ENCODE peak calls at places on chromosomes 13 and 19, in ten cellular contexts. One of them, this sample, is unnamed.

GRCh38 chr19:10826236-10826635 is 9.8 kb downstream of the TMED1 start:
- DNase-seq in NCI-H345: no peak
- DNase-seq in H54: no peak
- DNase-seq in T-helper 2 cell: no peak
- DNase-seq in germinal center: no peak
- DNase-seq in HT1080: no peak
- DNase-seq in lower leg skin: no peak
- DNase-seq in hepatic stellate cell: no peak
- DNase-seq in hypothalamus: no peak
- DNase-seq in stimulated activated CD4-positive, alpha-beta T cell treated with anti-CD3 and anti-CD28 coated beads, Interleukin-1b, Interleukin-23, amount 100 ng/mL, for 24 hours: no peak
- DNase-seq in this sample: no peak

GRCh38 chr13:30846311-30846710 is 59.8 kb upstream of the MEDAG start:
- DNase-seq in germinal center: no peak
- DNase-seq in stimulated activated CD4-positive, alpha-beta T cell treated with anti-CD3 and anti-CD28 coated beads, Interleukin-1b, Interleukin-23, amount 100 ng/mL, for 24 hours: no peak
- DNase-seq in T-helper 2 cell: no peak
- DNase-seq in hypothalamus: no peak
- DNase-seq in H54: no peak
- DNase-seq in NCI-H345: no peak
- DNase-seq in hepatic stellate cell: no peak
- DNase-seq in HT1080: peak
- DNase-seq in lower leg skin: no peak
- DNase-seq in this sample: no peak

GRCh38 chr19:23309926-23310325 is 59.7 kb upstream of the ZNF724 start:
- DNase-seq in hepatic stellate cell: no peak
- DNase-seq in stimulated activated CD4-positive, alpha-beta T cell treated with anti-CD3 and anti-CD28 coated beads, Interleukin-1b, Interleukin-23, amount 100 ng/mL, for 24 hours: no peak
- DNase-seq in T-helper 2 cell: no peak
- DNase-seq in NCI-H345: no peak
- DNase-seq in HT1080: no peak
- DNase-seq in germinal center: no peak
- DNase-seq in H54: no peak
- DNase-seq in hypothalamus: no peak
- DNase-seq in lower leg skin: no peak
- DNase-seq in this sample: no peak

GRCh38 chr13:114102521-114103288 is 29.7 kb downstream of the RASA3 start:
- DNase-seq in NCI-H345: no peak
- DNase-seq in H54: no peak
- DNase-seq in T-helper 2 cell: no peak
- DNase-seq in HT1080: no peak
- DNase-seq in hypothalamus: no peak
- DNase-seq in germinal center: no peak
- DNase-seq in stimulated activated CD4-positive, alpha-beta T cell treated with anti-CD3 and anti-CD28 coated beads, Interleukin-1b, Interleukin-23, amount 100 ng/mL, for 24 hours: no peak
- DNase-seq in hepatic stellate cell: no peak
- DNase-seq in lower leg skin: peak
- DNase-seq in this sample: no peak

GRCh38 chr19:45440873-45441654 is 17.3 kb upstream of the ERCC1 start:
- DNase-seq in NCI-H345: no peak
- DNase-seq in stimulated activated CD4-positive, alpha-beta T cell treated with anti-CD3 and anti-CD28 coated beads, Interleukin-1b, Interleukin-23, amount 100 ng/mL, for 24 hours: no peak
- DNase-seq in hepatic stellate cell: peak
- DNase-seq in lower leg skin: no peak
- DNase-seq in H54: no peak
- DNase-seq in T-helper 2 cell: no peak
- DNase-seq in HT1080: peak
- DNase-seq in hypothalamus: no peak
- DNase-seq in germinal center: no peak
- DNase-seq in this sample: no peak

GRCh38 chr13:112444001-112444311 is 67.8 kb downstream of the SPACA7 start:
- DNase-seq in germinal center: peak
- DNase-seq in stimulated activated CD4-positive, alpha-beta T cell treated with anti-CD3 and anti-CD28 coated beads, Interleukin-1b, Interleukin-23, amount 100 ng/mL, for 24 hours: peak
- DNase-seq in lower leg skin: peak
- DNase-seq in NCI-H345: peak
- DNase-seq in HT1080: peak
- DNase-seq in hepatic stellate cell: peak
- DNase-seq in H54: peak
- DNase-seq in hypothalamus: peak
- DNase-seq in T-helper 2 cell: no peak
- DNase-seq in this sample: no peak

GRCh38 chr19:55230780-55231179 is 2.2 kb upstream of the TMEM86B start:
- DNase-seq in stimulated activated CD4-positive, alpha-beta T cell treated with anti-CD3 and anti-CD28 coated beads, Interleukin-1b, Interleukin-23, amount 100 ng/mL, for 24 hours: no peak
- DNase-seq in T-helper 2 cell: no peak
- DNase-seq in lower leg skin: no peak
- DNase-seq in hypothalamus: no peak
- DNase-seq in hepatic stellate cell: no peak
- DNase-seq in germinal center: no peak
- DNase-seq in NCI-H345: no peak
- DNase-seq in H54: no peak
- DNase-seq in HT1080: no peak
- DNase-seq in this sample: no peak

GRCh38 chr13:33571618-33572017 is 246.3 kb upstream of the RFC3 start:
- DNase-seq in hypothalamus: no peak
- DNase-seq in H54: no peak
- DNase-seq in lower leg skin: no peak
- DNase-seq in hepatic stellate cell: no peak
- DNase-seq in germinal center: peak
- DNase-seq in T-helper 2 cell: no peak
- DNase-seq in HT1080: no peak
- DNase-seq in stimulated activated CD4-positive, alpha-beta T cell treated with anti-CD3 and anti-CD28 coated beads, Interleukin-1b, Interleukin-23, amount 100 ng/mL, for 24 hours: no peak
- DNase-seq in NCI-H345: no peak
- DNase-seq in this sample: no peak

GRCh38 chr19:15673176-15673654 is 328 bp downstream of the CYP4F12 start:
- DNase-seq in HT1080: no peak
- DNase-seq in hypothalamus: no peak
- DNase-seq in stimulated activated CD4-positive, alpha-beta T cell treated with anti-CD3 and anti-CD28 coated beads, Interleukin-1b, Interleukin-23, amount 100 ng/mL, for 24 hours: no peak
- DNase-seq in germinal center: no peak
- DNase-seq in hepatic stellate cell: no peak
- DNase-seq in H54: no peak
- DNase-seq in lower leg skin: no peak
- DNase-seq in NCI-H345: no peak
- DNase-seq in T-helper 2 cell: no peak
- DNase-seq in this sample: no peak

GRCh38 chr19:48290923-48291700 is 21.2 kb downstream of the ZNF114 start:
- DNase-seq in HT1080: peak
- DNase-seq in T-helper 2 cell: peak
- DNase-seq in germinal center: peak
- DNase-seq in stimulated activated CD4-positive, alpha-beta T cell treated with anti-CD3 and anti-CD28 coated beads, Interleukin-1b, Interleukin-23, amount 100 ng/mL, for 24 hours: peak
- DNase-seq in hepatic stellate cell: peak
- DNase-seq in lower leg skin: peak
- DNase-seq in H54: peak
- DNase-seq in NCI-H345: peak
- DNase-seq in hypothalamus: peak
- DNase-seq in this sample: no peak

GRCh38 chr19:49590971-49591730 is at the start of gene PRR12:
- DNase-seq in hypothalamus: peak
- DNase-seq in lower leg skin: peak
- DNase-seq in stimulated activated CD4-positive, alpha-beta T cell treated with anti-CD3 and anti-CD28 coated beads, Interleukin-1b, Interleukin-23, amount 100 ng/mL, for 24 hours: peak
- DNase-seq in hepatic stellate cell: peak
- DNase-seq in HT1080: peak
- DNase-seq in NCI-H345: peak
- DNase-seq in H54: peak
- DNase-seq in T-helper 2 cell: peak
- DNase-seq in germinal center: peak
- DNase-seq in this sample: no peak

GRCh38 chr13:36395280-36395679 is 37.0 kb upstream of the CCNA1 start:
- DNase-seq in NCI-H345: no peak
- DNase-seq in H54: peak
- DNase-seq in HT1080: peak
- DNase-seq in stimulated activated CD4-positive, alpha-beta T cell treated with anti-CD3 and anti-CD28 coated beads, Interleukin-1b, Interleukin-23, amount 100 ng/mL, for 24 hours: no peak
- DNase-seq in hepatic stellate cell: peak
- DNase-seq in T-helper 2 cell: no peak
- DNase-seq in germinal center: no peak
- DNase-seq in lower leg skin: no peak
- DNase-seq in hypothalamus: no peak
- DNase-seq in this sample: peak

GRCh38 chr19:48739835-48740704 is at the start of gene RASIP1:
- DNase-seq in hepatic stellate cell: no peak
- DNase-seq in lower leg skin: no peak
- DNase-seq in germinal center: no peak
- DNase-seq in T-helper 2 cell: no peak
- DNase-seq in H54: no peak
- DNase-seq in stimulated activated CD4-positive, alpha-beta T cell treated with anti-CD3 and anti-CD28 coated beads, Interleukin-1b, Interleukin-23, amount 100 ng/mL, for 24 hours: no peak
- DNase-seq in HT1080: no peak
- DNase-seq in NCI-H345: peak
- DNase-seq in hypothalamus: no peak
- DNase-seq in this sample: no peak

GRCh38 chr19:45413497-45413896 is 7.1 kb downstream of the POLR1G start:
- DNase-seq in HT1080: no peak
- DNase-seq in germinal center: no peak
- DNase-seq in T-helper 2 cell: no peak
- DNase-seq in NCI-H345: no peak
- DNase-seq in lower leg skin: no peak
- DNase-seq in stimulated activated CD4-positive, alpha-beta T cell treated with anti-CD3 and anti-CD28 coated beads, Interleukin-1b, Interleukin-23, amount 100 ng/mL, for 24 hours: no peak
- DNase-seq in hypothalamus: no peak
- DNase-seq in hepatic stellate cell: no peak
- DNase-seq in H54: no peak
- DNase-seq in this sample: no peak

GRCh38 chr19:51593138-51593890 is 22.2 kb downstream of the ZNF175 start:
- DNase-seq in T-helper 2 cell: no peak
- DNase-seq in lower leg skin: no peak
- DNase-seq in hepatic stellate cell: no peak
- DNase-seq in NCI-H345: no peak
- DNase-seq in HT1080: no peak
- DNase-seq in hypothalamus: no peak
- DNase-seq in germinal center: no peak
- DNase-seq in H54: no peak
- DNase-seq in stimulated activated CD4-positive, alpha-beta T cell treated with anti-CD3 and anti-CD28 coated beads, Interleukin-1b, Interleukin-23, amount 100 ng/mL, for 24 hours: no peak
- DNase-seq in this sample: no peak

GRCh38 chr19:36772341-36773222 is at the start of gene ZNF850:
- DNase-seq in H54: peak
- DNase-seq in stimulated activated CD4-positive, alpha-beta T cell treated with anti-CD3 and anti-CD28 coated beads, Interleukin-1b, Interleukin-23, amount 100 ng/mL, for 24 hours: peak
- DNase-seq in hepatic stellate cell: peak
- DNase-seq in germinal center: peak
- DNase-seq in lower leg skin: peak
- DNase-seq in NCI-H345: peak
- DNase-seq in HT1080: peak
- DNase-seq in hypothalamus: peak
- DNase-seq in T-helper 2 cell: peak
- DNase-seq in this sample: peak

GRCh38 chr19:1254081-1254527 is 5.7 kb downstream of the MIDN start:
- DNase-seq in hypothalamus: peak
- DNase-seq in germinal center: no peak
- DNase-seq in NCI-H345: no peak
- DNase-seq in lower leg skin: no peak
- DNase-seq in H54: no peak
- DNase-seq in stimulated activated CD4-positive, alpha-beta T cell treated with anti-CD3 and anti-CD28 coated beads, Interleukin-1b, Interleukin-23, amount 100 ng/mL, for 24 hours: no peak
- DNase-seq in hepatic stellate cell: peak
- DNase-seq in HT1080: no peak
- DNase-seq in T-helper 2 cell: no peak
- DNase-seq in this sample: no peak

GRCh38 chr13:39765801-39766463 is 110.5 kb downstream of the COG6 start:
- DNase-seq in T-helper 2 cell: no peak
- DNase-seq in hepatic stellate cell: no peak
- DNase-seq in NCI-H345: peak
- DNase-seq in HT1080: peak
- DNase-seq in stimulated activated CD4-positive, alpha-beta T cell treated with anti-CD3 and anti-CD28 coated beads, Interleukin-1b, Interleukin-23, amount 100 ng/mL, for 24 hours: no peak
- DNase-seq in hypothalamus: peak
- DNase-seq in lower leg skin: peak
- DNase-seq in H54: no peak
- DNase-seq in germinal center: no peak
- DNase-seq in this sample: no peak

GRCh38 chr13:67146523-67147130 is 83.5 kb downstream of the PCDH9 start:
- DNase-seq in HT1080: no peak
- DNase-seq in NCI-H345: no peak
- DNase-seq in H54: no peak
- DNase-seq in hypothalamus: no peak
- DNase-seq in T-helper 2 cell: no peak
- DNase-seq in germinal center: no peak
- DNase-seq in hepatic stellate cell: no peak
- DNase-seq in lower leg skin: no peak
- DNase-seq in stimulated activated CD4-positive, alpha-beta T cell treated with anti-CD3 and anti-CD28 coated beads, Interleukin-1b, Interleukin-23, amount 100 ng/mL, for 24 hours: no peak
- DNase-seq in this sample: no peak

GRCh38 chr13:23183292-23183691 is 2.5 kb downstream of the SGCG start:
- DNase-seq in NCI-H345: no peak
- DNase-seq in H54: no peak
- DNase-seq in HT1080: no peak
- DNase-seq in hepatic stellate cell: no peak
- DNase-seq in lower leg skin: no peak
- DNase-seq in hypothalamus: no peak
- DNase-seq in T-helper 2 cell: no peak
- DNase-seq in germinal center: no peak
- DNase-seq in stimulated activated CD4-positive, alpha-beta T cell treated with anti-CD3 and anti-CD28 coated beads, Interleukin-1b, Interleukin-23, amount 100 ng/mL, for 24 hours: no peak
- DNase-seq in this sample: no peak

GRCh38 chr13:62432295-62432694 is 1016.6 kb upstream of the PCDH20 start:
- DNase-seq in hypothalamus: no peak
- DNase-seq in lower leg skin: no peak
- DNase-seq in stimulated activated CD4-positive, alpha-beta T cell treated with anti-CD3 and anti-CD28 coated beads, Interleukin-1b, Interleukin-23, amount 100 ng/mL, for 24 hours: no peak
- DNase-seq in HT1080: no peak
- DNase-seq in H54: no peak
- DNase-seq in hepatic stellate cell: no peak
- DNase-seq in germinal center: no peak
- DNase-seq in NCI-H345: no peak
- DNase-seq in T-helper 2 cell: no peak
- DNase-seq in this sample: no peak

GRCh38 chr13:37414667-37415066 is 183.9 kb downstream of the POSTN start:
- DNase-seq in NCI-H345: no peak
- DNase-seq in lower leg skin: no peak
- DNase-seq in stimulated activated CD4-positive, alpha-beta T cell treated with anti-CD3 and anti-CD28 coated beads, Interleukin-1b, Interleukin-23, amount 100 ng/mL, for 24 hours: no peak
- DNase-seq in hepatic stellate cell: no peak
- DNase-seq in HT1080: no peak
- DNase-seq in germinal center: no peak
- DNase-seq in T-helper 2 cell: no peak
- DNase-seq in hypothalamus: no peak
- DNase-seq in H54: no peak
- DNase-seq in this sample: no peak

GRCh38 chr13:100208002-100208401 is 119.1 kb downstream of the PCCA start:
- DNase-seq in T-helper 2 cell: no peak
- DNase-seq in hepatic stellate cell: no peak
- DNase-seq in lower leg skin: no peak
- DNase-seq in germinal center: no peak
- DNase-seq in NCI-H345: no peak
- DNase-seq in HT1080: no peak
- DNase-seq in hypothalamus: no peak
- DNase-seq in stimulated activated CD4-positive, alpha-beta T cell treated with anti-CD3 and anti-CD28 coated beads, Interleukin-1b, Interleukin-23, amount 100 ng/mL, for 24 hours: no peak
- DNase-seq in H54: no peak
- DNase-seq in this sample: no peak

GRCh38 chr19:56126983-56127780 is 6.1 kb upstream of the ZNF787 start:
- DNase-seq in hepatic stellate cell: no peak
- DNase-seq in NCI-H345: no peak
- DNase-seq in hypothalamus: no peak
- DNase-seq in H54: no peak
- DNase-seq in T-helper 2 cell: no peak
- DNase-seq in lower leg skin: no peak
- DNase-seq in stimulated activated CD4-positive, alpha-beta T cell treated with anti-CD3 and anti-CD28 coated beads, Interleukin-1b, Interleukin-23, amount 100 ng/mL, for 24 hours: no peak
- DNase-seq in HT1080: peak
- DNase-seq in germinal center: no peak
- DNase-seq in this sample: no peak

GRCh38 chr13:110636053-110636475 is 20.7 kb downstream of the NAXD start:
- DNase-seq in T-helper 2 cell: no peak
- DNase-seq in stimulated activated CD4-positive, alpha-beta T cell treated with anti-CD3 and anti-CD28 coated beads, Interleukin-1b, Interleukin-23, amount 100 ng/mL, for 24 hours: no peak
- DNase-seq in hepatic stellate cell: no peak
- DNase-seq in HT1080: no peak
- DNase-seq in NCI-H345: no peak
- DNase-seq in H54: no peak
- DNase-seq in lower leg skin: no peak
- DNase-seq in germinal center: no peak
- DNase-seq in hypothalamus: no peak
- DNase-seq in this sample: no peak

GRCh38 chr19:359653-359925 is 15.0 kb upstream of the MIER2 start:
- DNase-seq in NCI-H345: no peak
- DNase-seq in HT1080: no peak
- DNase-seq in T-helper 2 cell: no peak
- DNase-seq in hypothalamus: no peak
- DNase-seq in H54: no peak
- DNase-seq in hepatic stellate cell: no peak
- DNase-seq in stimulated activated CD4-positive, alpha-beta T cell treated with anti-CD3 and anti-CD28 coated beads, Interleukin-1b, Interleukin-23, amount 100 ng/mL, for 24 hours: no peak
- DNase-seq in germinal center: no peak
- DNase-seq in lower leg skin: peak
- DNase-seq in this sample: no peak

GRCh38 chr13:32254416-32254815 is 60.7 kb downstream of the ZAR1L start:
- DNase-seq in T-helper 2 cell: no peak
- DNase-seq in germinal center: no peak
- DNase-seq in lower leg skin: no peak
- DNase-seq in stimulated activated CD4-positive, alpha-beta T cell treated with anti-CD3 and anti-CD28 coated beads, Interleukin-1b, Interleukin-23, amount 100 ng/mL, for 24 hours: no peak
- DNase-seq in HT1080: no peak
- DNase-seq in H54: no peak
- DNase-seq in hypothalamus: no peak
- DNase-seq in hepatic stellate cell: no peak
- DNase-seq in NCI-H345: no peak
- DNase-seq in this sample: no peak

This sample was measured in SIG-M5.